ENCODE peak calls at places on chromosomes 6 and 20, in seven cellular contexts. K is astrocyte of the spinal cord; H is GM13976; Q is AG04450; O is brain microvascular endothelial cell; L is CD4-positive, alpha-beta T cell; X is foreskin fibroblast. S is an unnamed sample.

GRCh38 chr6:161238076-161238869 is 35.6 kb downstream of the AGPAT4 start:
- DNase-seq in L (no peak), X (no peak), K (peak; percentile 50), H (no peak), O (no peak), Q (peak; percentile 7), S (no peak)

GRCh38 chr6:159935633-159936032 is 33.2 kb upstream of the IGF2R start:
- DNase-seq in L (no peak), X (peak; percentile 63), O (peak; percentile 89), K (peak; percentile 19), Q (no peak), H (no peak), S (no peak)

GRCh38 chr6:134918418-134918961 is 31.4 kb downstream of the ALDH8A1 start:
- DNase-seq in L (no peak), X (no peak), O (no peak), Q (no peak), K (no peak), H (no peak), S (no peak)

GRCh38 chr6:30964075-30964474 is 19.4 kb upstream of the MUC21 start:
- DNase-seq in O (no peak), L (no peak), Q (no peak), K (peak; percentile 65), X (no peak), H (no peak), S (no peak)

GRCh38 chr20:62381202-62381797 is 5.6 kb upstream of the RPS21 start:
- DNase-seq in L (no peak), O (peak; percentile 51), X (peak; percentile 71), Q (no peak), K (no peak), H (no peak), S (no peak)

GRCh38 chr6:106908386-106908840 is 66.1 kb downstream of the CD24 start:
- DNase-seq in K (no peak), H (peak; percentile 33), Q (no peak), O (no peak), X (no peak), L (no peak), S (no peak)

GRCh38 chr20:40706977-40707582 is 18.0 kb upstream of the MAFB start:
- DNase-seq in L (no peak), O (no peak), X (no peak), Q (no peak), H (no peak), K (no peak), S (no peak)

GRCh38 chr6:12718025-12718424 is 1.5 kb downstream of the PHACTR1 start:
- DNase-seq in X (peak; percentile 30), O (peak; percentile 46), L (no peak), Q (no peak), K (peak; percentile 15), H (no peak), S (no peak)

GRCh38 chr6:119076966-119077642 is 1.4 kb downstream of the FAM184A start:
- DNase-seq in K (no peak), X (no peak), Q (no peak), O (no peak), L (no peak), H (no peak), S (no peak)

GRCh38 chr6:30829639-30830250 is 54.6 kb upstream of the DDR1 start:
- DNase-seq in K (no peak), Q (no peak), O (no peak), X (no peak), H (no peak), L (no peak), S (no peak)

GRCh38 chr20:54475334-54476287 is at the start of gene DOK5:
- DNase-seq in O (no peak), K (peak; percentile 19), X (peak; percentile 14), L (no peak), H (peak; percentile 19), Q (no peak), S (peak; percentile 16)

GRCh38 chr20:63619505-63619904 is 7.4 kb downstream of the GMEB2 start:
- DNase-seq in K (no peak), Q (no peak), H (no peak), L (no peak), X (no peak), O (no peak), S (no peak)

GRCh38 chr6:158038291-158039177 is 56.9 kb downstream of the SYNJ2 start:
- DNase-seq in X (no peak), K (no peak), L (no peak), Q (no peak), O (no peak), H (no peak), S (no peak)

GRCh38 chr20:57748601-57749130 is 38.9 kb upstream of the PMEPA1 start:
- DNase-seq in L (peak; percentile 30), Q (peak; percentile 3), X (peak; percentile 56), K (peak; percentile 73), O (peak; percentile 69), H (peak; percentile 76), S (no peak)

GRCh38 chr6:89745728-89746127 is 73.9 kb downstream of the MDN1 start:
- DNase-seq in H (no peak), O (no peak), K (no peak), Q (peak; percentile 10), L (no peak), X (peak; percentile 28), S (no peak)

GRCh38 chr6:67779876-67780275 is 855.2 kb upstream of the ADGRB3 start:
- DNase-seq in O (no peak), L (no peak), K (no peak), X (no peak), Q (no peak), H (no peak), S (no peak)

GRCh38 chr20:46276531-46276930 is 31.8 kb downstream of the CDH22 start:
- DNase-seq in Q (no peak), H (no peak), O (no peak), L (no peak), X (no peak), K (no peak), S (no peak)

GRCh38 chr6:131182991-131183425 is 47.7 kb downstream of the AKAP7 start:
- DNase-seq in K (peak; percentile 45), L (no peak), X (no peak), O (peak; percentile 22), H (peak; percentile 13), Q (no peak), S (no peak)

GRCh38 chr20:37911838-37912273 is 8.9 kb downstream of the VSTM2L start:
- DNase-seq in H (peak; percentile 65), Q (no peak), K (no peak), O (no peak), X (peak; percentile 18), L (no peak), S (no peak)

GRCh38 chr20:46582648-46583047 is 32.2 kb upstream of the OCSTAMP start:
- DNase-seq in O (no peak), K (no peak), L (no peak), Q (no peak), H (no peak), X (no peak), S (no peak)

GRCh38 chr6:136696783-136697364 is 95.4 kb downstream of the MAP3K5 start:
- DNase-seq in L (no peak), Q (no peak), K (no peak), H (no peak), O (no peak), X (no peak), S (no peak)

GRCh38 chr6:68240731-68241130 is 394.4 kb upstream of the ADGRB3 start:
- DNase-seq in K (no peak), O (no peak), Q (no peak), L (no peak), X (no peak), H (no peak), S (no peak)

GRCh38 chr20:32820698-32821378 is 1.1 kb downstream of the MAPRE1 start:
- DNase-seq in O (no peak), X (peak; percentile 15), L (no peak), H (no peak), K (no peak), Q (no peak), S (no peak)

GRCh38 chr6:133247581-133247980 is 6.4 kb downstream of the EYA4 start:
- DNase-seq in K (no peak), Q (no peak), H (no peak), O (no peak), X (no peak), L (no peak), S (no peak)

GRCh38 chr6:83370607-83371006 is 60.2 kb downstream of the ME1 start:
- DNase-seq in L (no peak), Q (peak; percentile 34), X (no peak), O (peak; percentile 34), H (no peak), K (peak; percentile 15), S (no peak)

GRCh38 chr6:42984001-42984923 is at the start of gene PPP2R5D:
- DNase-seq in Q (peak; percentile 96), X (peak; percentile 98), L (peak; percentile 98), O (peak; percentile 99), H (peak; percentile 97), K (peak; percentile 100), S (peak; percentile 92)
- TF ChIP-seq CTCF in Q (no peak), X (no peak), L (no peak), O (peak; percentile 1), H (no peak), K (no peak), S (no peak)

DNA sequence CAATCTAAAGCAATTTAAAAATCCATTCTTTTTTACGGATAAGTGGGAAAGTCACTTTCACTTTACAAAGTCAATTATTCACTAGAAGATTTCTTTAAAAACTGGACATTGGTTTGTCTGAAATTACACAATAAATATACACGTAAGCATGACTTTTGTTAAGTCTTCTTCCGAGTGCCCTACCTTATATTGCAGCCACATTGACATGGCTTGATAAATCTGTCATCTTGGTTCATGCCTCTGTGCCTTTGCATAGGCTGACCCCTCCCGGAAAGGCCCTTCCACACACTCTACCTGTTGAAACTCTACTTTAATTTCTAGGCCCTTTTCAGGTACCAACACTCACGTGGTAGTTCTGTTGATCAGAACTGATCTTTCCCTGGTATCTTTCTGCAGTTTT is 104.1 kb downstream of the SH3BGRL2 start:
- DNase-seq in H (no peak), O (no peak), Q (no peak), L (no peak), K (no peak), X (no peak), S (no peak)
- TF ChIP-seq CTCF in H (no peak), O (no peak), Q (no peak), L (no peak), K (no peak), X (no peak), S (no peak)

GRCh38 chr6:33665957-33666356 is 44.8 kb downstream of the ITPR3 start:
- DNase-seq in L (no peak), X (no peak), O (no peak), H (no peak), Q (no peak), K (no peak), S (no peak)
- TF ChIP-seq CTCF in L (no peak), X (no peak), O (no peak), H (no peak), Q (no peak), K (no peak), S (no peak)

GRCh38 chr6:44667668-44668390 is 280.3 kb downstream of the CDC5L start:
- DNase-seq in Q (no peak), X (no peak), K (no peak), O (no peak), H (no peak), L (peak; percentile 8), S (peak; percentile 17)

GRCh38 chr6:44668976-44669934 is 281.7 kb downstream of the CDC5L start:
- DNase-seq in H (no peak), Q (no peak), L (no peak), K (no peak), X (no peak), O (no peak), S (no peak)

GRCh38 chr6:44670146-44670545 is 282.6 kb downstream of the CDC5L start:
- DNase-seq in Q (no peak), H (no peak), O (no peak), X (no peak), K (no peak), L (no peak), S (no peak)

GRCh38 chr6:44667226-44667625 is 279.7 kb downstream of the CDC5L start:
- DNase-seq in K (peak; percentile 96), L (no peak), Q (peak; percentile 55), H (no peak), O (peak; percentile 84), X (peak; percentile 68), S (no peak)

GRCh38 chr6:44668391-44668930 is 281.0 kb downstream of the CDC5L start:
- DNase-seq in L (no peak), Q (no peak), O (no peak), X (no peak), H (no peak), K (no peak), S (no peak)
- TF ChIP-seq CTCF in L (no peak), Q (no peak), O (no peak), X (no peak), H (no peak), K (no peak), S (no peak)